ENCODE peak calls at places on chromosomes 13 and 19, in five cellular contexts. G, Q, B, X and O are unnamed samples.

GRCh38 chr19:1467228-1467511 is 11.8 kb downstream of the C19orf25 start:
- DNase-seq in G (no peak), Q (no peak), B (no peak), X (no peak), O (no peak)

GRCh38 chr13:99663908-99664307 is 162.6 kb downstream of the TM9SF2 start:
- DNase-seq in G (no peak), Q (no peak), B (no peak), X (no peak), O (no peak)

GRCh38 chr13:29936051-29936813 is 85.8 kb upstream of the UBL3 start:
- DNase-seq in G (no peak), Q (peak; percentile 14), B (no peak), X (no peak), O (no peak)

GRCh38 chr13:34344761-34345600 is 527.0 kb downstream of the RFC3 start:
- DNase-seq in G (no peak), Q (no peak), B (no peak), X (no peak), O (no peak)

GRCh38 chr13:28449826-28450773 is 44.8 kb downstream of the FLT1 start:
- DNase-seq in G (peak; percentile 80), Q (no peak), B (no peak), X (peak; percentile 58), O (peak; percentile 34)

GRCh38 chr13:106507560-106508274 is 27.7 kb downstream of the EFNB2 start:
- DNase-seq in G (peak; percentile 81), Q (no peak), B (peak; percentile 47), X (peak; percentile 67), O (peak; percentile 68)

GRCh38 chr13:28820099-28821051 is at the start of gene MTUS2:
- DNase-seq in G (no peak), Q (peak; percentile 7), B (no peak), X (no peak), O (no peak)

GRCh38 chr13:83184819-83185218 is 697.5 kb downstream of the SLITRK1 start:
- DNase-seq in G (peak; percentile 77), Q (no peak), B (no peak), X (peak; percentile 35), O (peak; percentile 55)

GRCh38 chr19:6092329-6093286 is 17.7 kb downstream of the RFX2 start:
- DNase-seq in G (peak; percentile 93), Q (no peak), B (peak; percentile 54), X (peak; percentile 97), O (peak; percentile 88)

GRCh38 chr19:12695997-12696365 is 450 bp downstream of the FBXW9 start:
- DNase-seq in G (no peak), Q (peak; percentile 33), B (no peak), X (no peak), O (no peak)

GRCh38 chr13:66835040-66835628 is 395.0 kb downstream of the PCDH9 start:
- DNase-seq in G (peak; percentile 4), Q (no peak), B (peak; percentile 89), X (no peak), O (no peak)